ENCODE peak calls at places on chromosomes 7 and 10, in five cellular contexts. K is K562, R is HEK293T, X is HepG2, N is SK-N-SH. P is an unnamed sample.

GRCh38 chr7:116367171-116367813 is 132.2 kb upstream of the CAV2 start:
- DNase-seq in K (no peak), R (no peak), X (no peak), N (no peak), P (no peak)

GRCh38 chr10:13189946-13190345 is 28.6 kb downstream of the MCM10 start:
- DNase-seq in K (no peak), R (no peak), X (no peak), N (no peak), P (no peak)

GRCh38 chr10:11796439-11796838 is 26.7 kb upstream of the PROSER2 start:
- DNase-seq in K (no peak), R (no peak), X (no peak), N (no peak), P (no peak)

GRCh38 chr7:90458104-90458503 is 11.3 kb upstream of the PTTG1IP2 start:
- DNase-seq in K (no peak), R (no peak), X (no peak), N (no peak), P (no peak)

GRCh38 chr10:113742466-113742865 is 9.0 kb upstream of the PLEKHS1 start:
- DNase-seq in K (no peak), R (no peak), X (no peak), N (no peak), P (no peak)

GRCh38 chr7:44286182-44286617 is 39.2 kb downstream of the CAMK2B start:
- DNase-seq in K (peak), R (no peak), X (no peak), N (peak), P (no peak)

GRCh38 chr10:120989279-120989678 is 138.1 kb downstream of the WDR11 start:
- DNase-seq in K (no peak), R (no peak), X (no peak), N (no peak), P (no peak)

GRCh38 chr10:129709627-129710509 is 242.8 kb downstream of the MGMT start:
- DNase-seq in K (no peak), R (no peak), X (no peak), N (no peak), P (no peak)

GRCh38 chr10:78450807-78451485 is 417.3 kb downstream of the RPS24 start:
- DNase-seq in K (no peak), R (no peak), X (no peak), N (no peak), P (no peak)

GRCh38 chr7:45598697-45599520 is 24.7 kb downstream of the ADCY1 start:
- DNase-seq in K (no peak), R (no peak), X (no peak), N (no peak), P (no peak)

GRCh38 chr10:49602380-49603023 is 7.6 kb upstream of the SLC18A3 start:
- DNase-seq in K (no peak), R (no peak), X (no peak), N (no peak), P (no peak)

GRCh38 chr10:49599546-49599945 is 10.6 kb upstream of the SLC18A3 start:
- DNase-seq in K (no peak), R (no peak), X (no peak), N (no peak), P (no peak)

GRCh38 chr10:49600781-49601400 is 9.2 kb upstream of the SLC18A3 start:
- DNase-seq in K (no peak), R (no peak), X (no peak), N (no peak), P (no peak)

GRCh38 chr10:49600046-49600445 is 10.1 kb upstream of the SLC18A3 start:
- DNase-seq in K (no peak), R (no peak), X (no peak), N (no peak), P (no peak)

GRCh38 chr10:49601857-49602256 is 8.3 kb upstream of the SLC18A3 start:
- DNase-seq in K (no peak), R (no peak), X (no peak), N (no peak), P (no peak)
- TF ChIP-seq FOXM1 in K (no peak), R (no peak), X (no peak), N (no peak), P (no peak)

GRCh38 chr7:69190738-69191137 is 407.5 kb upstream of the AUTS2 start:
- DNase-seq in K (no peak), R (no peak), X (no peak), N (no peak), P (no peak)
- TF ChIP-seq FOXM1 in K (no peak), R (no peak), X (no peak), N (no peak), P (no peak)

GRCh38 chr10:132520147-132520811 is 17.3 kb upstream of the INPP5A start:
- DNase-seq in K (no peak), R (no peak), X (no peak), N (no peak), P (no peak)
- TF ChIP-seq FOXM1 in K (no peak), R (no peak), X (no peak), N (no peak), P (no peak)

GRCh38 chr7:132030883-132031282 is 474.5 kb upstream of the PODXL start:
- DNase-seq in K (no peak), R (no peak), X (no peak), N (no peak), P (no peak)

GRCh38 chr7:132041108-132041507 is 484.7 kb upstream of the PODXL start:
- DNase-seq in K (no peak), R (no peak), X (no peak), N (no peak), P (no peak)

GRCh38 chr7:132030161-132030568 is 473.7 kb upstream of the PODXL start:
- DNase-seq in K (no peak), R (no peak), X (no peak), N (peak), P (no peak)

GRCh38 chr7:132034748-132035416 is 478.5 kb upstream of the PODXL start:
- DNase-seq in K (no peak), R (no peak), X (no peak), N (peak), P (no peak)

GRCh38 chr7:132035517-132036362 is 479.3 kb upstream of the PODXL start:
- DNase-seq in K (no peak), R (no peak), X (no peak), N (no peak), P (no peak)
- TF ChIP-seq FOXM1 in K (no peak), R (no peak), X (no peak), N (no peak), P (no peak)

GRCh38 chr10:70000262-70000661 is 52.4 kb upstream of the MACROH2A2 start:
- DNase-seq in K (no peak), R (no peak), X (no peak), N (no peak), P (no peak)

GRCh38 chr10:69991151-69991550 is 61.5 kb upstream of the MACROH2A2 start:
- DNase-seq in K (no peak), R (no peak), X (no peak), N (no peak), P (no peak)

GRCh38 chr10:69994262-69994661 is 58.4 kb upstream of the MACROH2A2 start:
- DNase-seq in K (peak), R (peak), X (peak), N (peak), P (no peak)
- TF ChIP-seq FOXM1 in K (no peak), R (no peak), X (no peak), N (no peak), P (no peak)

DNA sequence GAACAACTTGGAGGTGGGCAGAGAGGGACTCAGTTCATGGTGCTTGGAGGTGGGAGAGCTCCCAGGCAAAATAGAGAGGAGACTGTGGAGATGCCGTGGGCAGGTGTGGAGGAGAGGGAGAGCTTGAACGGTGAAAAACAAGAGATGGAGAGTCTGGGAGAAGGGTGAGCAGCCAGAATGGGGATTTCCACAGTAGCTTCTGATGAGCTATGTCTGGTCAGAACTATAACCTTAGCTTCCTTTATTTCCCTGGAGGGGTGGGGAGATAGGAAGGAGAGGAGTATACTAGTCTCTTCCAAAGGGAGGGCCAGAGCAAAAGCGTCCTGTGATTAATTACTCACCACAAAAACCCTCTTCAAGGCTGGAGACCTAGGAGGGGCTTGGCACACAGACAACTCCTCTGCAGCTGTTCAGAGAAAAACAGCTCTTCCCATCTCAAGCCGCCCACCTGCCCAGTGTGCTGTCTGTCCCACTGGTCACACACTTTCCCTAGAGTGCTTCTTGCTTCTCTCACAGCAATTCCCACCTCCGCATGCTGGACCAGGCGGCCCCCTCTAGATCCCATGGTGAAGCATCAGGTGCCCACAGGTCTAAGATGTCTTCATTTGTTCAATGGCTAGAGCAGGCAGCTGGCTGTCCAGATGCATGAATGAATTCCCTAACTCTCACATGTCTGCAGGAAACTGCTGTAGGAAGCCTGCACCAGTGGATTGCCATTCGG is 41.9 kb downstream of the TAS2R41 start:
- DNase-seq in K (no peak), R (no peak), X (no peak), N (no peak), P (no peak)
- TF ChIP-seq FOXM1 in K (no peak), R (no peak), X (no peak), N (no peak), P (no peak)

DNA sequence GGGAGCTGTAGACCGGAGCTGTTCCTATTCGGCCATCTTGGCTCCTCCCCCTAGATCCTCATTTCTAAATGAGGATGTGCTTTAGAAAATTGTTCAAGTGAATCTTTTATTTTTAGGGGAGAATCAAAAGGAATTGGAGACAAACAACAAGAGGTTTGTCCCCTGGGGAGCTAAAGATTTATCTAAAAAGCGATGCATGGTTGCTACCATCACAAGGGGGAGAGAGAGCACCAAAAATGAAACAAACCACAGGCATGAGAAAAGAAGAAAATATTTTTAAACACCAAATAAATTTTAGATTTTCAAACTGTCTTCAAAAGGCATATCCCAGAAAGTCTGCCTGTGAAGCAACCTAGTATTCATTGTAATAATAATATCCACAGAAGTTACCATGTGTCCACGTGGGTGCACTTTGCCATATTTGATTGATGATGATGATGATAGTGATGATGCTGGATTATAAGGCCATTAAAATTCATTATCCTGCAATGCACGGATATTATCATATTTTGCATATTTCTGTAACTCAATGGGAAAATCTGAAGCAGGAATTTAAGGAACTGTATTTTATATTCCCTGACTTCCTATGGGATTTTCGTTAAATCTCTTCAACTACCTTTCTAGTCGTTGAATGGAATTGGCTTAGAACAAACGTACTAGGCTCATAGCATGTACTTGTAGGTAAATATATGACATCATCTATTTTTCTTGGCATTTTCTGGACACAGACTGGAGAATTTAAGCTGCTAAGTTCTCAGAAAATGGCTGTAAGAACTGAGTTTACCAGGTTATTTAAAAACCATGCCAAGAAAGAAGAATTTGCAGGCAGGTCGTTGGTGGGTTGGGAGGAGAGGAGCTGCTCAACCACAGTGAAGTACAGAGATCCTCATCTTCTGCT is 171.6 kb downstream of the WDR37 start:
- DNase-seq in K (no peak), R (no peak), X (no peak), N (no peak), P (no peak)
- TF ChIP-seq FOXM1 in K (no peak), R (no peak), X (no peak), N (no peak), P (no peak)

DNA sequence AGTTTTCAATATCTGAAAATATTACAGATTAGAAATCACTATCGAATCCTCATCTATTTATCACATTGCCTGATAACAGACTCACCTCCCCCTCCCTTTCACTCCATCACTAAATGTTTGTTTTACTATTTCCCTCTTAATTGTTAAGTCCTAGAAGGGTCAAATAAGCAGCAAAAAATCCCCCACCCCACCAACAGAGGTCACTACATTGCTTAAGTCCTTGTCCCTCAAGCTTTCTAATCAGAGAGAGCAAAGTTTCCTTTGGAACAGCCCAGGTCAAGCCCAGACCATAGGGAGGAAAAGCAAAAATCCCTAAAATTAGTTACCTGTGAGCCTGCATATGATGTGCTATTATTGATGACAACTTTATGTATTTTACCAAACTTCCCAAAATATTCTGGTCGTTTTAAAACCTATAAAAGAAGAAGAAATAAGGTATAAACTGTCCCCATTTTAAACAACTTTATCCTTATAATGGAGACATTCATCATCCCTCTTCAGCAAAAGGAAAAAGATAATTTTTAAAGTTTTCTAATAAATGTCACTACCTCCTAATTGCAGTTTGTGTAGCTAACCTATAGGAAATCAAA is 95.0 kb downstream of the CNOT4 start:
- DNase-seq in K (peak), R (peak), X (peak), N (peak), P (no peak)
- TF ChIP-seq FOXM1 in K (no peak), R (no peak), X (no peak), N (no peak), P (no peak)

P was measured in GM12878.